ENCODE peak calls at places on chromosomes 16 and 17, in six cellular contexts. S, Y, Z, W, G and I are unnamed samples.

GRCh38 chr17:40859536-40859935 is 7.5 kb downstream of the KRT12 start:
- DNase-seq in S (no peak), Y (peak), Z (no peak), W (no peak), G (no peak), I (no peak)

GRCh38 chr17:32161506-32162365 is 19.4 kb downstream of the RHOT1 start:
- DNase-seq in S (no peak), Y (peak), Z (no peak), W (no peak), G (no peak), I (no peak)

GRCh38 chr16:15811416-15811777 is 45.4 kb downstream of the MYH11 start:
- DNase-seq in S (no peak), Y (no peak), Z (no peak), W (no peak), G (no peak), I (no peak)

GRCh38 chr17:78893684-78894083 is 9.3 kb downstream of the CEP295NL start:
- DNase-seq in S (no peak), Y (no peak), Z (no peak), W (no peak), G (no peak), I (no peak)

GRCh38 chr16:89815639-89816348 is 653 bp downstream of the FANCA start:
- DNase-seq in S (no peak), Y (no peak), Z (no peak), W (peak), G (no peak), I (peak)

GRCh38 chr16:75256059-75256870 is 4.8 kb upstream of the BCAR1 start:
- DNase-seq in S (no peak), Y (no peak), Z (no peak), W (peak), G (no peak), I (peak)

GRCh38 chr17:549197-550040 is 165.2 kb downstream of the VPS53 start:
- DNase-seq in S (no peak), Y (peak), Z (no peak), W (no peak), G (no peak), I (no peak)

GRCh38 chr16:21524068-21524751 is 75.2 kb upstream of the METTL9 start:
- DNase-seq in S (no peak), Y (no peak), Z (no peak), W (no peak), G (no peak), I (no peak)

GRCh38 chr16:57948027-57948426 is 22.9 kb downstream of the CNGB1 start:
- DNase-seq in S (no peak), Y (no peak), Z (no peak), W (no peak), G (no peak), I (no peak)

GRCh38 chr17:55769625-55770000 is 18.8 kb downstream of the PCTP start:
- DNase-seq in S (no peak), Y (peak), Z (no peak), W (no peak), G (no peak), I (no peak)

GRCh38 chr16:75580-76501 is 2.2 kb upstream of the MPG start:
- DNase-seq in S (peak), Y (peak), Z (peak), W (peak), G (peak), I (peak)

GRCh38 chr17:78313735-78314648 is 45.9 kb downstream of the SOCS3 start:
- DNase-seq in S (peak), Y (peak), Z (peak), W (peak), G (peak), I (peak)

GRCh38 chr17:42112552-42113176 is at the start of gene DHX58:
- DNase-seq in S (peak), Y (peak), Z (peak), W (peak), G (peak), I (peak)

GRCh38 chr16:19114359-19115147 is 789 bp downstream of the ITPRIPL2 start:
- DNase-seq in S (peak), Y (peak), Z (peak), W (no peak), G (peak), I (peak)

GRCh38 chr16:81593481-81593880 is 148.9 kb downstream of the CMIP start:
- DNase-seq in S (no peak), Y (no peak), Z (no peak), W (no peak), G (no peak), I (no peak)

GRCh38 chr17:307295-307691 is 45.3 kb downstream of the RPH3AL start:
- DNase-seq in S (no peak), Y (no peak), Z (no peak), W (no peak), G (no peak), I (no peak)

GRCh38 chr17:10754109-10754508 is 24.3 kb upstream of the TMEM220 start:
- DNase-seq in S (no peak), Y (peak), Z (no peak), W (peak), G (no peak), I (peak)

DNA sequence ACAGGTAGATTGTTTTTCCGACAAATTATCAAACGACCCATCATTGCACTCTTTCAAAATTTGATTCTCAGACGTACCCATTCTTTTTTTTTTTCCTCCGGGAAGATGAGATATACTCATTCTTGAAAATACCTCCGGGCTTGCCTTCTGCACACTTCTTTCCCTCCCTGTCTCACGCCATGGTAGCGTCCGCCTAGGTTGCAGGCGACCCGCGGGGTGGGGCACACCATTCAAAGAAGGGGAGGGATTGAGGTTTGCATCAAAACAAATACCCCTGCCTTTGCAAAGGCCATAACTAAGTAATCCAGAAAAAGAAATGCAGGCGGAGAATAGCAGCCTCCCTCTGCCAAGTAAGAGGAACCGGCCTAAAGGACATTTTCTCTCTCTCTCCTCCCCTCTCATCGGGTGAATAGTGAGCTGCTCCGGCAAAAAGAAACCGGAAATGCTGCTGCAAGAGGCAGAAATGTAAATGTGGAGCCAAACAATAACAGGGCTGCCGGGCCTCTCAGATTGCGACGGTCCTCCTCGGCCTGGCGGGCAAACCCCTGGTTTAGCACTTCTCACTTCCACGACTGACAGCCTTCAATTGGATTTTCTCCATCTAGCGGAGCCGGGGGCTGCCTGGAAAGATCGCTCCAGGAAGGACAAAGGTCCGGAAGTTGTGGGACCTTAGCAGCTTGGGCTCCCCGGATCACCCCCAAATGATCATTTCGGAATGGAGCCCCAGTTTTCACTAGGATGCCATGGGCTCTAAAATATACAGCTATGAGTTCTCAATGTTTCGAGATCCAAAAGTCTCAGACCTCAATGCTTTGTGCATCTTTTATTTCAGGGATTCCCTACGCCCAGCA is 844 bp downstream of the TP53 start:
- DNase-seq in S (peak), Y (peak), Z (peak), W (peak), G (peak), I (peak)
- TF ChIP-seq POLR2A in S (peak), Y (peak), Z (peak), W (no peak), G (peak), I (peak)

GRCh38 chr16:3022208-3022696 is 1.5 kb downstream of the HCFC1R1 start:
- DNase-seq in S (peak), Y (peak), Z (peak), W (peak), G (peak), I (peak)
- TF ChIP-seq POLR2A in S (no peak), Y (peak), Z (no peak), W (no peak), G (no peak), I (no peak)

GRCh38 chr17:76104896-76105231 is 1.3 kb upstream of the EXOC7 start:
- DNase-seq in S (no peak), Y (no peak), Z (no peak), W (no peak), G (no peak), I (no peak)

GRCh38 chr17:76102944-76103273 is 678 bp downstream of the EXOC7 start:
- DNase-seq in S (no peak), Y (no peak), Z (no peak), W (no peak), G (no peak), I (no peak)

GRCh38 chr17:76107507-76107906 is 3.9 kb upstream of the EXOC7 start:
- DNase-seq in S (no peak), Y (no peak), Z (no peak), W (peak), G (no peak), I (peak)

GRCh38 chr17:76104140-76104895 is 731 bp upstream of the EXOC7 start:
- DNase-seq in S (no peak), Y (no peak), Z (no peak), W (no peak), G (no peak), I (no peak)

GRCh38 chr17:76103274-76104139 is at the start of gene EXOC7:
- DNase-seq in S (peak), Y (peak), Z (peak), W (peak), G (peak), I (peak)
- TF ChIP-seq POLR2A in S (no peak), Y (peak), Z (peak), W (peak), G (peak), I (peak)

DNA sequence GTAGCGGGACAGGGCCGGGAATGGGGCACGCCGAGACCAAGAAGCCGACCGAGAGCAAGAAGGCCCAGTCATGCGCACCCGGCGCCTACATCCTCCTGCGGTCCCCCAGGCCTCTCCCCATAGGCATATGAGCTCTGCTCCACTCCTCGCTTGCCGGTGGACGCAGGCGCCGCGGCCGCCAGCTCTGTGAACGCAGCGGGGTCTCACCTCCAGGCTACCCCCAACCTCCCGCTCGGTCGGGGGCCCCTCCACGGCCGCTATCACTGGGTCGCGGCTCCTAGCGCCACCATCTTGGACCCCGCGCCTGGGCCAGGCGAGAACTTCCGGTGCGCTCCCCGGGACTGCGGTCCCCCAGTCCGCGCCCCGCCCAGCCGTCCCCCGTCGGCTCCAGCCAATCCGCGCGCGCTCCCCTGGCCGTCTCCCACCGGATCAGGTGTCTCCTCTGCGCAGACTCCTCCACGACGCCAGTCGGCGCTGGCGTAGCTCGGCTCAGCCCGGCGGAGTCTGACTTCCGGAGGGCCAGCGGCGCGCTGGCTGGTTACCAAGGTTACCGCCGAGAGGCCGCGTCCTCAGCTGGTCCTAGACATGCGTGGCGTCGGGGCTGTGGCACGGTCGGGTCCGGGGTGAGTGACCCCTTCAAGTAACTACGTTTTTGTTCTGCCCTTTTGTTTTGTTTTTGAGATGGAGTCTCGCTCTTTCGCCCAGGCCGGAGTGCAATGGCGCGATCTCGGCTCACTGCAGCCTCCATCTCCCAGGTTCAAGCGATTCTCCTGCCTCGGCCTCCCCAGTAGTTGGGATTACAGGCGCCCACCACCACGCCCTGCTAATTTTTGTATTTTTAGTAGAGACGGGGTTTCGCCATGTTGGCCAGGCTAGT is at the start of gene ZNF594:
- DNase-seq in S (peak), Y (peak), Z (peak), W (peak), G (peak), I (peak)
- TF ChIP-seq POLR2A in S (peak), Y (peak), Z (peak), W (peak), G (peak), I (peak)

DNA sequence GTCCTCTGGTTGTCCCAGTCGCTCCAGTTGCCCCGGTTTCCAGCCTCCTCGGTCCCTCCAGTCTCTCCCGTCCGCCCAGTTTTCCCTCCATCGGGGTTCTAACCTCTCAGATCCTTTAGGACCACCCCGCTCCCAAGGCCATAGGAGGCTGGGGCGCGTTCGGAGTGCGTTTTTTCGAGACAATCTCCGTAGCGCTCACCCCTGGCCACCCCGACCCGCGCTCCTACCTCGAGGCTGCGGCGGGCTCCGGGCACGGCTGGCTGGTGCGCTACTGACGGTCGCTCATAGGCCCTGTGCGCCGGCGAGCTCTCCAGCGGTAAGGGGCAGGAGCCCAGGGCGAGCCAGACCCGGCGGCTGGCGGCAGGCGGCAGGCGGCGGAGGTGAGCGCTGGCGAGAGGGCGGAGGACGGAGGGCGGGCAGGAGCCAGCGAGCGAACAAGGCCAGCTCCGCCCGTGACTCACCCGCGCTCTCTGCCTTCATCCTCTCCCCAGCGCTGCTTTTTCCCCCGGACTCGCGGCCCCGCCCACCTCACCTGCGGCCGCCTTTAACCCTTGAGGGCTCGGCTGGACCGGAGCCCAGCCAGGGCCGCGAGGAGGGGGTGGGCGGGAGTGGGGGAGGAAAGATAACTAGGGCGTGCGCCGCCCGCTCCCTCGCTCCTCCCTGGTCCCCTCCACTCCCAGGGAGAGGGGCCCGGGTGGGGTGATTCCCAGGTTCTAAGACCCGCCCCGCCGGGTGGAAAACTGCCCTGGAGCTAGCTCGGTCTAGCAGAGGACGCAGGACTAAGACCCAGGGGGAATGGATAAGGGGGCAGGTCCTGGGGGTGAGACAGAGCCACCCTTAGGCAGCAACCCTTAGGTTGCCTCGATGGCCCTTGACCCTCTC is at the start of gene SP6:
- DNase-seq in S (no peak), Y (peak), Z (peak), W (peak), G (peak), I (peak)
- TF ChIP-seq POLR2A in S (no peak), Y (no peak), Z (peak), W (peak), G (peak), I (no peak)

GRCh38 chr16:11582157-11582814 is 4.4 kb downstream of the LITAF start:
- DNase-seq in S (no peak), Y (no peak), Z (no peak), W (no peak), G (no peak), I (no peak)
- TF ChIP-seq POLR2A in S (no peak), Y (no peak), Z (no peak), W (no peak), G (no peak), I (no peak)

DNA sequence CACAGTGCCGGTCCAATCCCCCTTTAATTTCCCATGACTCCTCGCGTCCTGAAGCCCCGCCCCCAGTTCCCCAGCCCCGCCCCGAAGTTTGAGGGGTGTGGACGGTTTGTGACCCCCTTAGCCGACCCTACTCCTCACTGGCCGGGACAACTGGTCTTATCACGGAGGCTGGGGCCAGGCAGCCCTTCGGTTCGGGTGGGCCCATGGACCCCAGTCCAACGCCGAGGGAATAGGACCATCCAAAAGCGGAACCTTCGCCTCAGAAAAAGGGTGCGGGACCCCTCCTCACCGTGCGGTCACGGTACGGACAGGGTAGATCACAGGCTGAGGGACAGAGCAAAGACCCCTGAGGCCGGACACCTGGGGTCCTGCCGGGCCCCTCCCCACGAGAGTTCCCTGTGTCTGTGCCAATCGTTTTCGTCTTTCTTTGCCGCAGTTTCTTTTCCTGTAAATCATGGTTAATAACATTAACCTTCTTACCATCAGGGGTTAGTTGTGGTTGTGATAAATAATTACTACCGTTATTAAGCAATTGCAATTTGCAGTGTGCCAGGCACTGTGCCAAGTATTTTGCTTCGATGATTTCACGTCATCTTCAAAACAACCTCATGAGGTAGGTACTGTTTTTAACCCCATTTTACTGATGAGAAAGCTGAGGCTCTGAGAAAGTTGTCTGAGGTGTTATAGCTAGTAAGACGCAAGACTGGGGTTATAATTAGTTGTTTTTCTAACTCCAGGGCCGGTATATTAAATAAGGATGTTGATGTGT is 543 bp downstream of the TMUB2 start:
- DNase-seq in S (no peak), Y (peak), Z (no peak), W (no peak), G (no peak), I (peak)
- TF ChIP-seq POLR2A in S (no peak), Y (peak), Z (no peak), W (no peak), G (no peak), I (no peak)

DNA sequence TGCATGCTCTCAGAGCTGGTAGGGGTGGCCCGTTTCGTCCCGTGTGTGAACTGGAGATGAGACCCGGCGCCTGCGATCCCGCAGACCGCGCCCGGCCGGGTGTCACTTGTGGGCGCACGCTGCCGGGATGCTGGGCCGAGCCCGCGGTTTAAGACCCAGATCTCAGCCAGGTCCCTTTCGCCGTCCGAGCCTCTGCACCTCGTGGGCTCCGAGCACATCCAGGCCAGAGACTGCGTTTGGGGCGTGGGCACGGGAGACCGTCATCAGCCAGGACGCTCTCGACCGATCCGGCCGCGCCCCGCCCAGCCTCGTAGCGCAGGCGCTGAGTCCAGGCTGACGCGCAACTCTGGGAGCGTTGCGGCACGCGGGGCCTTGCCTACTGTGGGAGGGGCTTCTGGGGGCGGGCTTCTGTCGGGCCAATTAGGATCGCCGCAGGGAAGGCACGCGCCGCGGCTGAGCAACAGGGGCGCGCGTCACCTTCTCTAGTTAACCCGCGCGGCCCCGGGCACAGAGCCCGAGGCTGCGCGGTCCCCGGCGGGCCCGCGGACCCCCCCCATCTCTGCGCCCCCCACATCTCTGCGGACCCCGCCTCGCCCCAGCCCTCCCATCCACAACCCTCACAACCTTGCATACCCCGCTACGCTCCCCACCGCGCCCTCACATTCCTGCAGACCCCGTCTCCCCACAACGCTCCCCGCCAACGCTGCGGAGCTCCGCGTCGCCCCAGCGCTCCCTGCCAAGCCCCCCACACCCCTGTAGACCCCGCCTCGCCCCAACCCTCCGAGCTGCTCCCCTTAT is 687 bp upstream of the CEMP1 start:
- DNase-seq in S (peak), Y (peak), Z (peak), W (peak), G (peak), I (peak)
- TF ChIP-seq POLR2A in S (peak), Y (peak), Z (peak), W (peak), G (peak), I (peak)